ENCODE peak calls at places on chromosomes 16 and 17, in ten cellular contexts. F is fibroblast of mammary gland, K is left ventricle myocardium inferior, R is tibial nerve, Z is heart right ventricle, S is Caco-2, J is AG09309, H is epithelial cell of proximal tubule, X is dorsolateral prefrontal cortex, O is astrocyte of the cerebellum. A is an unnamed sample.

GRCh38 chr16:10256855-10257641 is 74.8 kb upstream of the GRIN2A start:
- DNase-seq in F (peak), K (no peak), R (peak), Z (peak), S (peak), J (no peak), H (no peak), X (no peak), O (peak), A (peak)

GRCh38 chr16:54585094-54585493 is 298.5 kb upstream of the IRX3 start:
- DNase-seq in F (no peak), K (no peak), R (no peak), Z (no peak), S (no peak), J (no peak), H (no peak), X (no peak), O (no peak), A (no peak)

GRCh38 chr16:86704516-86704915 is 126.2 kb downstream of the FOXL1 start:
- DNase-seq in F (no peak), K (no peak), R (no peak), Z (no peak), S (no peak), J (no peak), H (no peak), X (no peak), O (no peak), A (no peak)

GRCh38 chr16:68186877-68187276 is 49.0 kb downstream of the ESRP2 start:
- DNase-seq in F (no peak), K (no peak), R (no peak), Z (no peak), S (no peak), J (no peak), H (no peak), X (no peak), O (no peak), A (no peak)

GRCh38 chr17:27009087-27009486 is 284.8 kb upstream of the WSB1 start:
- DNase-seq in F (no peak), K (no peak), R (no peak), Z (no peak), S (no peak), J (no peak), H (no peak), X (no peak), O (no peak), A (no peak)

GRCh38 chr17:20257008-20257407 is 210.3 kb downstream of the LGALS9B start:
- DNase-seq in F (no peak), K (no peak), R (no peak), Z (no peak), S (no peak), J (no peak), H (no peak), X (no peak), O (no peak), A (no peak)

GRCh38 chr17:42937712-42938596 is 26.3 kb downstream of the AARSD1 start:
- DNase-seq in F (peak), K (no peak), R (peak), Z (no peak), S (peak), J (peak), H (no peak), X (peak), O (peak), A (peak)

GRCh38 chr17:66762276-66762675 is 72.6 kb upstream of the CACNG5 start:
- DNase-seq in F (no peak), K (no peak), R (no peak), Z (no peak), S (no peak), J (no peak), H (no peak), X (no peak), O (no peak), A (no peak)

GRCh38 chr16:70725024-70725911 is 39.4 kb upstream of the MTSS2 start:
- DNase-seq in F (no peak), K (peak), R (peak), Z (no peak), S (no peak), J (no peak), H (no peak), X (peak), O (no peak), A (peak)

GRCh38 chr17:63476857-63477470 is at the start of gene ACE:
- DNase-seq in F (no peak), K (peak), R (no peak), Z (peak), S (peak), J (no peak), H (no peak), X (no peak), O (no peak), A (no peak)

GRCh38 chr16:66342294-66342900 is 24.1 kb upstream of the CDH5 start:
- DNase-seq in F (peak), K (no peak), R (no peak), Z (no peak), S (no peak), J (no peak), H (no peak), X (no peak), O (no peak), A (peak)

GRCh38 chr17:62105361-62105760 is 40.3 kb upstream of the MED13 start:
- DNase-seq in F (no peak), K (no peak), R (no peak), Z (no peak), S (no peak), J (no peak), H (no peak), X (no peak), O (no peak), A (no peak)

GRCh38 chr17:79803997-79804855 is 7.3 kb upstream of the CBX8 start:
- DNase-seq in F (peak), K (no peak), R (no peak), Z (no peak), S (peak), J (no peak), H (no peak), X (no peak), O (no peak), A (no peak)
- TF ChIP-seq CTCF in F (no peak), K (no peak), R (no peak), Z (no peak), S (no peak), J (no peak), H (no peak), X (no peak), O (no peak), A (no peak)

GRCh38 chr16:47109361-47109760 is 34.4 kb downstream of the NETO2 start:
- DNase-seq in F (no peak), K (no peak), R (no peak), Z (no peak), S (no peak), J (no peak), H (no peak), X (no peak), O (no peak), A (no peak)

GRCh38 chr16:47113130-47113529 is 30.6 kb downstream of the NETO2 start:
- DNase-seq in F (no peak), K (no peak), R (no peak), Z (no peak), S (no peak), J (no peak), H (no peak), X (no peak), O (no peak), A (no peak)

GRCh38 chr16:47110939-47111338 is 32.8 kb downstream of the NETO2 start:
- DNase-seq in F (peak), K (no peak), R (no peak), Z (no peak), S (no peak), J (no peak), H (no peak), X (no peak), O (no peak), A (no peak)
- TF ChIP-seq CTCF in F (peak), K (no peak), R (no peak), Z (no peak), S (peak), J (no peak), H (peak), X (no peak), O (peak), A (no peak)

DNA sequence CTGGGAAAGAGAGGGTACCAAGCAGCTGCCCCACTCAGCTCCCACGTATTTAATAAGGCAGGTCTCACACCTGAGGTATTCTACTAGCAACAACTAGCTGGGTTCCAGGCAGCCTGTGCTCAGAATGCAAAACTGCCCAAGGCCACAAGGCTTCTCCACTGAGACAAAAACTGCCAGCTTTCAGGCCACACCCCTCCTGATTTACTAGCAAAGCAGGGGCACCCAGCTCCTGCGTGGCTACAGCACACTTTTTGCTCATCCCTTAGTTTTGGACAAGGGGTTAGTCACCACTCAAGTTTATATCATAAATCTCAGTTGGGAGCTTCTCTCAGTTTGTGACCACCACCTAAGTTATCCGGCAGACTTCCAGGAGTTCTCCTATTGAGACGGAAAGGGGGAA is 494.6 kb downstream of the CDH11 start:
- DNase-seq in F (peak), K (no peak), R (no peak), Z (no peak), S (no peak), J (no peak), H (no peak), X (no peak), O (no peak), A (no peak)
- TF ChIP-seq CTCF in F (no peak), K (no peak), R (no peak), Z (no peak), S (no peak), J (no peak), H (no peak), X (no peak), O (no peak), A (no peak)

GRCh38 chr17:69492410-69493071 is 78.0 kb downstream of the MAP2K6 start:
- DNase-seq in F (peak), K (no peak), R (no peak), Z (no peak), S (peak), J (no peak), H (no peak), X (no peak), O (peak), A (no peak)
- TF ChIP-seq CTCF in F (no peak), K (no peak), R (no peak), Z (no peak), S (no peak), J (no peak), H (no peak), X (no peak), O (no peak), A (no peak)

GRCh38 chr17:32609085-32609484 is 122.3 kb downstream of the CDK5R1 start:
- DNase-seq in F (peak), K (peak), R (peak), Z (peak), S (no peak), J (no peak), H (no peak), X (no peak), O (no peak), A (no peak)
- TF ChIP-seq CTCF in F (peak), K (peak), R (no peak), Z (peak), S (no peak), J (peak), H (peak), X (peak), O (peak), A (no peak)

GRCh38 chr16:56399047-56399446 is 26.3 kb downstream of the AMFR start:
- DNase-seq in F (no peak), K (no peak), R (no peak), Z (no peak), S (no peak), J (no peak), H (no peak), X (no peak), O (no peak), A (no peak)

GRCh38 chr16:56405977-56406376 is 19.4 kb downstream of the AMFR start:
- DNase-seq in F (no peak), K (no peak), R (no peak), Z (no peak), S (no peak), J (no peak), H (no peak), X (no peak), O (no peak), A (no peak)

GRCh38 chr16:56399492-56399891 is 25.9 kb downstream of the AMFR start:
- DNase-seq in F (no peak), K (no peak), R (no peak), Z (no peak), S (no peak), J (no peak), H (no peak), X (no peak), O (no peak), A (no peak)

GRCh38 chr16:56400458-56400857 is 24.9 kb downstream of the AMFR start:
- DNase-seq in F (no peak), K (no peak), R (no peak), Z (no peak), S (no peak), J (no peak), H (no peak), X (no peak), O (no peak), A (no peak)

DNA sequence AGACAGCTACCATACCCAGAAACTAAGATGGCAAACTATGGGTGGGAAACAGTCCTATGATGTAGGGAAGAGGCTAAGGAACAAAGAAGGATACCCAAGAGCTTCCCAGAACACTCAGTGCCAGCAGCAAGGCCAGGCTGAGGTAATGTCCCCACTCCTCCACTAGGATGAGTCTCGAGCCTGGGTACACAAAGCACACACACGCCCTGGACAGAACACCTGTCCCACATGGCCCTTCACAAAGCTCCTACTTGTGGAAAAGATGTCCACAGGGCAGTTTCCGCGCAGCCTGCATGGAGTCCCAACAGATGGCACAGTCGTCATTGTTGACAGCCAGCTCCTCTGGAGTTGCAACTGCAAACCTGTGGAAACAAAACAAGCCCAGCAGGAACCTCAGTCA is 23.9 kb downstream of the AMFR start:
- DNase-seq in F (no peak), K (no peak), R (no peak), Z (no peak), S (peak), J (no peak), H (no peak), X (no peak), O (no peak), A (no peak)
- TF ChIP-seq CTCF in F (peak), K (no peak), R (no peak), Z (no peak), S (peak), J (peak), H (peak), X (no peak), O (peak), A (peak)

GRCh38 chr17:1374426-1375177 is 25.4 kb downstream of the YWHAE start:
- DNase-seq in F (no peak), K (no peak), R (no peak), Z (no peak), S (peak), J (no peak), H (no peak), X (no peak), O (no peak), A (no peak)
- TF ChIP-seq CTCF in F (no peak), K (no peak), R (no peak), Z (no peak), S (no peak), J (no peak), H (no peak), X (no peak), O (no peak), A (no peak)

DNA sequence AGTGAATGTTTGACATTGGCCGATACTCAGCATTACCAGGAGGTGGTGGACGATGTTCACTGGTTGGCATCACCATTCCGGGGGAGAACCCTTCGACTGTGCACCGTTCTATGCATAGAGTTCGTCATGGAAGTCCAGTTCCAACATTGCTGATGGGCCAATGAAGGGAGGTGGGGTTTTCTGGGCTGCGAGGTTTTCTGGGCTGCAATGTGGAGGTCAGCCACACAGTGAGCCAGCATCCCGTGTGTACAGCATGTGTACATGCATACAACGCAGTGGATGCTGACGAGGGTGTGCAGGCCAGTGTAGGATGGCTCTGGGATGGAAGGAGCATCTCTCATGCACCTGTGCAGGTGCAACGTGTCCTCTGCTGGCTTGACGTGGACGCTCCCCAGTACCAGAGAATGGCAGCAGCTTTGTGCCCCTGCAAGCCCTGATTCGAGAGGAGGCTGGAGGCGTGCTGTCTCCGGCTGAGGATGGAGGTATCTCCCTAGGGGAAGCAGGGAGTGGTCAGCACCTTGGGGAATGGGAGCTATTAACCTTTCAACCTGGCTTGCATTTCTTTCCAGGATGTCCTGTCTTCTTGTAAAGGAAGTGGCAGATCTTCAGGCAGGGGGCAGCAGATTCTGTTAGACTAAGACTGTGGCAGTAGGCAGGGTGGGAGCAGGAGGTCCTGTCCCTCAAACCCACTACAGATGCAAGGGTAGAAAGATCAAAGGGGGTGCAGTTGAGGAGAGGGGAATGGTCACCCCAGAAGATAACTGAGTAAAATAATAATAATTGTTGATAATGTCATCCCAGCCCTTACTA is 98.2 kb downstream of the CYLD start:
- DNase-seq in F (no peak), K (no peak), R (no peak), Z (no peak), S (no peak), J (no peak), H (no peak), X (no peak), O (no peak), A (no peak)
- TF ChIP-seq CTCF in F (no peak), K (no peak), R (no peak), Z (no peak), S (no peak), J (no peak), H (peak), X (no peak), O (no peak), A (no peak)

GRCh38 chr17:35740997-35741931 is 9.8 kb downstream of the RASL10B start:
- DNase-seq in F (no peak), K (no peak), R (no peak), Z (no peak), S (no peak), J (no peak), H (no peak), X (peak), O (no peak), A (no peak)
- TF ChIP-seq CTCF in F (no peak), K (no peak), R (no peak), Z (no peak), S (peak), J (no peak), H (no peak), X (peak), O (no peak), A (peak)